ENCODE peak calls at places on chromosomes 16 and 17, in four cellular contexts. E, L, A and W are unnamed samples.

GRCh38 chr16:73033271-73033998 is 14.5 kb downstream of the ZFHX3 start:
- DNase-seq in E (no peak), L (peak), A (no peak), W (no peak)

GRCh38 chr17:55690105-55690508 is 32.6 kb downstream of the TMEM100 start:
- DNase-seq in E (peak), L (no peak), A (no peak), W (no peak)

GRCh38 chr17:9612016-9612415 is 33.3 kb upstream of the USP43 start:
- DNase-seq in E (no peak), L (no peak), A (no peak), W (no peak)

GRCh38 chr17:27612160-27612767 is 18.7 kb upstream of the LGALS9 start:
- DNase-seq in E (no peak), L (no peak), A (no peak), W (no peak)

GRCh38 chr16:10514369-10515055 is 65.9 kb downstream of the EMP2 start:
- DNase-seq in E (peak), L (peak), A (no peak), W (peak)

GRCh38 chr17:81715872-81716673 is 4.0 kb downstream of the SLC25A10 start:
- DNase-seq in E (no peak), L (no peak), A (no peak), W (no peak)

GRCh38 chr16:50114357-50115129 is 38.6 kb upstream of the TENT4B start:
- DNase-seq in E (no peak), L (no peak), A (no peak), W (no peak)

GRCh38 chr17:35088647-35088910 is 25.1 kb upstream of the RFFL start:
- DNase-seq in E (no peak), L (no peak), A (no peak), W (no peak)

GRCh38 chr16:58614212-58614611 is 15.4 kb downstream of the CNOT1 start:
- DNase-seq in E (no peak), L (no peak), A (no peak), W (no peak)

GRCh38 chr16:58411736-58412614 is 19.7 kb downstream of the GINS3 start:
- DNase-seq in E (peak), L (no peak), A (no peak), W (peak)

GRCh38 chr17:48269209-48269608 is 160.8 kb downstream of the SKAP1 start:
- DNase-seq in E (no peak), L (no peak), A (no peak), W (no peak)

GRCh38 chr16:20854963-20855362 is 45.2 kb downstream of the DCUN1D3 start:
- DNase-seq in E (no peak), L (no peak), A (no peak), W (no peak)

GRCh38 chr17:19005789-19006430 is 1.3 kb upstream of the FAM83G start:
- DNase-seq in E (no peak), L (no peak), A (no peak), W (no peak)

GRCh38 chr17:7260151-7260550 is 2.1 kb downstream of the CLDN7 start:
- DNase-seq in E (peak), L (no peak), A (no peak), W (no peak)

GRCh38 chr16:30076276-30076791 is 540 bp downstream of the PPP4C start:
- DNase-seq in E (no peak), L (no peak), A (no peak), W (no peak)

GRCh38 chr17:41734139-41734948 is at the start of gene HAP1:
- DNase-seq in E (peak), L (peak), A (no peak), W (no peak)

GRCh38 chr17:62819511-62820221 is 11.6 kb upstream of the MARCHF10 start:
- DNase-seq in E (peak), L (no peak), A (no peak), W (no peak)

GRCh38 chr17:67211742-67212141 is 33.3 kb downstream of the HELZ start:
- DNase-seq in E (no peak), L (no peak), A (no peak), W (no peak)

GRCh38 chr17:4948997-4949320 is 629 bp upstream of the PFN1 start:
- DNase-seq in E (peak), L (peak), A (no peak), W (peak)

GRCh38 chr16:11049396-11050059 is 105.2 kb downstream of the CLEC16A start:
- DNase-seq in E (no peak), L (no peak), A (no peak), W (no peak)

GRCh38 chr16:73048292-73049050 is 543 bp upstream of the ZFHX3 start:
- DNase-seq in E (peak), L (no peak), A (no peak), W (no peak)

GRCh38 chr16:88784856-88785105 is 239 bp downstream of the PIEZO1 start:
- DNase-seq in E (no peak), L (no peak), A (no peak), W (no peak)

GRCh38 chr17:43699438-43699756 is 37.7 kb upstream of the MEOX1 start:
- DNase-seq in E (no peak), L (no peak), A (no peak), W (no peak)

GRCh38 chr17:18025596-18026407 is 13.2 kb downstream of the ATPAF2 start:
- DNase-seq in E (no peak), L (no peak), A (no peak), W (peak)

GRCh38 chr17:50634123-50634914 is at the start of gene ABCC3:
- DNase-seq in E (peak), L (peak), A (no peak), W (no peak)

GRCh38 chr17:64785050-64785449 is 122.9 kb upstream of the SMURF2 start:
- DNase-seq in E (peak), L (no peak), A (no peak), W (no peak)

GRCh38 chr16:50152807-50153647 is at the start of gene TENT4B:
- DNase-seq in E (peak), L (peak), A (peak), W (peak)

GRCh38 chr17:28684963-28685362 is 23.0 kb downstream of the SUPT6H start:
- DNase-seq in E (peak), L (no peak), A (no peak), W (peak)

GRCh38 chr16:13242201-13242600 is 340.8 kb downstream of the SHISA9 start:
- DNase-seq in E (no peak), L (no peak), A (no peak), W (no peak)

GRCh38 chr17:21029032-21029431 is 13.8 kb downstream of the USP22 start:
- DNase-seq in E (no peak), L (no peak), A (no peak), W (no peak)

GRCh38 chr17:45155483-45155882 is 6.2 kb upstream of the HEXIM2 start:
- DNase-seq in E (no peak), L (no peak), A (no peak), W (no peak)

GRCh38 chr17:79986441-79987186 is 49.1 kb downstream of the TBC1D16 start:
- DNase-seq in E (peak), L (no peak), A (no peak), W (no peak)

GRCh38 chr16:86074651-86075487 is 175.9 kb downstream of the IRF8 start:
- DNase-seq in E (no peak), L (no peak), A (no peak), W (no peak)

GRCh38 chr16:28544998-28545397 is 6.2 kb upstream of the NUPR1 start:
- DNase-seq in E (no peak), L (no peak), A (no peak), W (no peak)

GRCh38 chr16:80993293-80993691 is 13.4 kb downstream of the CMC2 start:
- DNase-seq in E (no peak), L (no peak), A (no peak), W (peak)

GRCh38 chr17:37084375-37084774 is 135.6 kb downstream of the AATF start:
- DNase-seq in E (no peak), L (no peak), A (no peak), W (no peak)

GRCh38 chr17:16491703-16492612 is at the start of gene LRRC75A:
- DNase-seq in E (peak), L (peak), A (no peak), W (peak)
- TF ChIP-seq USF1 in E (no peak), L (no peak), A (no peak), W (no peak)

GRCh38 chr16:31478956-31479355 is 4.0 kb upstream of the SLC5A2 start:
- DNase-seq in E (no peak), L (no peak), A (no peak), W (no peak)

GRCh38 chr16:31476305-31477219 is 4.6 kb downstream of the TGFB1I1 start:
- DNase-seq in E (peak), L (peak), A (no peak), W (peak)

GRCh38 chr16:31475949-31476304 is 4.0 kb downstream of the TGFB1I1 start:
- DNase-seq in E (no peak), L (peak), A (no peak), W (peak)

GRCh38 chr16:31479752-31480151 is 3.2 kb upstream of the SLC5A2 start:
- DNase-seq in E (no peak), L (no peak), A (no peak), W (no peak)

DNA sequence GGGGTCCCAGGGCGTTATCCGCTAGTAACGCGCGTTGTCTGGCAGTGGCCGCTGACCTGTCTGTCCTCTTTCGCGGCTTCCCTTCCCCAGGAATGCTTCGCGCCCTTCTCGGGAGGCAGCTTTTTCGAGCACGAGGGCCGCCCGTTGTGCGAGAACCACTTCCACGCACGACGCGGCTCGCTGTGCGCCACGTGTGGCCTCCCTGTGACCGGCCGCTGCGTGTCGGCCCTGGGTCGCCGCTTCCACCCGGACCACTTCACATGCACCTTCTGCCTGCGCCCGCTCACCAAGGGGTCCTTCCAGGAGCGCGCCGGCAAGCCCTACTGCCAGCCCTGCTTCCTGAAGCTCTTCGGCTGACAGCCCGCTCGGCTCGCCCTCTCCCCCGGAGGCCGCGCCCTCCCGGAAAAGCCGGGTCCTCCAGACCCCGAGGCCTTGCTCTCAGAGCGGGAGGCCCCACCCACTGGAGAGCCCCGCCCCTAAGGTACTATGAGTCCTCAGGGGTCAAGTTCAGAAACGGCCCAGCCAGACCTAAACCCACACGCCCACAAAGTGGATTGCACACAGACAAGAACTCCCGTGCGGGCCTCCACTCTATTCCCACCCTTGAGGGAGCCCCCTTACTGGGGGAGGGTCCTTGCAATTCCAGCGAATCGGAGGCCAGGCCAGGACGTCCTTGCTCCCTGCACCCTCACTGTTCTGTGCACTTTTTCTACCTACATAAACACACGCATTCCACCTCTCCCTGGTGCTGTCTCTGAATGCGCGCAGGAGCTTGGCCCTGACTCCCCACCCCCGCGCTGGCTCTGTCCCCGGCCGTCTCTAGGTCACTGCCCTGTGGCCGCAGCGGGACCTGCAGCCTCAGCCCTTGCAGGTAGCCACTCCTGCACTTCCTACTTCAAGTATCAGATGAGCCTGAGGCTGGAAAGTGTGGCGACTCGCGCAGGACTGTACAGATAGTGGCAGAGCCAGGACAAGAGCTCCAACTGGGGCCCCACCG is 5.4 kb upstream of the SLC5A2 start:
- DNase-seq in E (no peak), L (peak), A (no peak), W (peak)
- TF ChIP-seq USF1 in E (no peak), L (no peak), A (no peak), W (no peak)

GRCh38 chr17:49549691-49550678 is 25.7 kb upstream of the NXPH3 start:
- DNase-seq in E (peak), L (no peak), A (no peak), W (no peak)
- TF ChIP-seq USF1 in E (no peak), L (no peak), A (no peak), W (no peak)

GRCh38 chr17:82862758-82863645 is 23.2 kb upstream of the ZNF750 start:
- DNase-seq in E (no peak), L (no peak), A (no peak), W (peak)
- TF ChIP-seq USF1 in E (no peak), L (no peak), A (no peak), W (peak)

GRCh38 chr17:13594310-13594709 is 7.4 kb downstream of the HS3ST3A1 start:
- DNase-seq in E (peak), L (no peak), A (no peak), W (no peak)
- TF ChIP-seq USF1 in E (no peak), L (no peak), A (no peak), W (no peak)

GRCh38 chr17:32684087-32684828 is 192.7 kb downstream of the MYO1D start:
- DNase-seq in E (no peak), L (no peak), A (no peak), W (no peak)
- TF ChIP-seq USF1 in E (no peak), L (no peak), A (no peak), W (no peak)

GRCh38 chr17:1735418-1735817 is 7.3 kb upstream of the SERPINF2 start:
- DNase-seq in E (no peak), L (no peak), A (no peak), W (no peak)

GRCh38 chr17:1737531-1738291 is 5.0 kb upstream of the SERPINF2 start:
- DNase-seq in E (no peak), L (no peak), A (no peak), W (no peak)

GRCh38 chr17:1733759-1734158 is 8.9 kb upstream of the SERPINF2 start:
- DNase-seq in E (peak), L (no peak), A (no peak), W (no peak)

GRCh38 chr17:1735834-1736347 is 6.8 kb upstream of the SERPINF2 start:
- DNase-seq in E (peak), L (no peak), A (no peak), W (no peak)

DNA sequence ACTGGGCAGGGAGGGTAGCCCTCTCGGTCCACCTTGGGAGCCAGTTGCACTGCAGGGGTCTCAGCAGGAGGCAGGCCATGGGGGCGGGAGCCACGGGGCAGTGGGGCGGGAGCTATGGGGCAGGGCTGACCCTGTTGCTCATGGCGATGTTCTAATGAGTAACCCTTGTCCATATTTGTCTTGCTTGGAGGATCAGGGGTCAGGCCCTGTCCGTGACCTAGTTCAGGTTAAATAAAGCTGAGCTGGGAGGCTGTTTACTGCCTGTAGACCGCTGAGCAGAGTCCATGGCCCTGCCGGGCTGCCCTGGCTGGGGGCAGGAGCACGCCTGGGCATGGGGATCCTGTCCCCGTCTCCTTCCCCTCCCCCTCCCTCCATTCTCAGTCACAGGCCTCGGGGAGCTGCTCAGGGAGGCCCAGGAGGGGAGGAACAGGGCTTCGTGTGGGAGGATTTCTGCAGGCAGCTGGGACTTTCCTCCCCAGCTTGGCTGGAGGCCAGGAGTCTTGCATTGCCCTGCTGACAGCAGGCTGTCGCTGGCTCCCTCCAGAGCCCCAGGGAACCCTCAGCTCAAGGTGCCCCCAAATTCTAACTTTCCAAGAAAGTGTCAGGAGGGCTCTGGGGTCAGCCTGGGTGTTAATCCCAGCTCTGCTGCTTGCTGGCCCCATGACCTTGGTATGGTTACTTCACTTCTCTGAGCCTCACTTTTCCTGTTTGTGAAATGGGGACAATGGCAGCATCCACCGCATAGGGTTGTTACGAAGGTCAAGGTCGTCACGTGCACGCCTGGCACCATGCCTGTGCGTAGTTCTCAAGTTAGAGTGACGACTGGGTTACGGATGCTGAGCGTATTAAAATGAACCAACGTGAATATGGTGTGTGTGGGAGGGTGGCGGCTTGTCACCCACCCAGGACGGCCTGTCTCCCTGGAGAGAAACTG is 6.1 kb upstream of the SERPINF2 start:
- DNase-seq in E (peak), L (no peak), A (no peak), W (peak)
- TF ChIP-seq USF1 in E (no peak), L (no peak), A (no peak), W (no peak)

GRCh38 chr17:40244255-40244654 is 25.2 kb downstream of the WIPF2 start:
- DNase-seq in E (no peak), L (no peak), A (no peak), W (no peak)

GRCh38 chr17:40247926-40248495 is 28.9 kb downstream of the WIPF2 start:
- DNase-seq in E (no peak), L (no peak), A (no peak), W (no peak)

GRCh38 chr17:40243756-40244155 is 24.7 kb downstream of the WIPF2 start:
- DNase-seq in E (no peak), L (no peak), A (no peak), W (no peak)

GRCh38 chr17:40251576-40251975 is 32.5 kb downstream of the WIPF2 start:
- DNase-seq in E (no peak), L (no peak), A (no peak), W (peak)

GRCh38 chr17:40248507-40248906 is 29.4 kb downstream of the WIPF2 start:
- DNase-seq in E (no peak), L (no peak), A (no peak), W (no peak)
- TF ChIP-seq USF1 in E (no peak), L (no peak), A (no peak), W (no peak)